ENCODE peak calls at places on chromosomes 5 and 9, in ten cellular contexts. R is cardiac muscle cell, G is Karpas-422, P is DND-41, F is astrocyte of the spinal cord, D is esophagus squamous epithelium, I is pancreas, V is neuronal stem cell, B is GM23338, S is astrocyte. L is an unnamed sample.

GRCh38 chr9:125486109-125486508 is 220.9 kb downstream of the MAPKAP1 start:
- DNase-seq in R (no peak), G (no peak), P (no peak), F (no peak), D (no peak), I (no peak), V (no peak), B (no peak), S (no peak), L (no peak)

GRCh38 chr9:138112090-138112748 is 234.6 kb downstream of the CACNA1B start:
- DNase-seq in R (no peak), G (no peak), P (no peak), F (no peak), D (no peak), I (no peak), V (no peak), B (no peak), S (no peak), L (no peak)

GRCh38 chr5:173853370-173854131 is 34.6 kb upstream of the CPEB4 start:
- DNase-seq in R (peak), G (peak), P (no peak), F (no peak), D (no peak), I (no peak), V (no peak), B (no peak), S (no peak), L (no peak)

GRCh38 chr5:180495292-180495691 is 1.1 kb downstream of the CNOT6 start:
- DNase-seq in R (no peak), G (peak), P (no peak), F (no peak), D (no peak), I (no peak), V (no peak), B (no peak), S (no peak), L (no peak)

GRCh38 chr5:173913686-173914321 is 25.7 kb downstream of the CPEB4 start:
- DNase-seq in R (no peak), G (no peak), P (no peak), F (no peak), D (no peak), I (no peak), V (no peak), B (no peak), S (no peak), L (no peak)

GRCh38 chr5:150542933-150543445 is 35.1 kb downstream of the NDST1 start:
- DNase-seq in R (no peak), G (no peak), P (no peak), F (no peak), D (no peak), I (no peak), V (no peak), B (no peak), S (no peak), L (no peak)

GRCh38 chr5:107671742-107672211 is 1.0 kb upstream of the EFNA5 start:
- DNase-seq in R (peak), G (no peak), P (peak), F (peak), D (no peak), I (no peak), V (peak), B (peak), S (peak), L (no peak)

GRCh38 chr5:124332273-124332672 is 414.2 kb downstream of the ZNF608 start:
- DNase-seq in R (no peak), G (no peak), P (no peak), F (no peak), D (no peak), I (no peak), V (no peak), B (no peak), S (no peak), L (no peak)

GRCh38 chr5:24923400-24923799 is 278.6 kb upstream of the CDH10 start:
- DNase-seq in R (no peak), G (no peak), P (no peak), F (no peak), D (no peak), I (no peak), V (no peak), B (peak), S (no peak), L (no peak)

GRCh38 chr5:121100931-121101330 is 636.8 kb downstream of the PRR16 start:
- DNase-seq in R (no peak), G (no peak), P (no peak), F (no peak), D (no peak), I (no peak), V (no peak), B (no peak), S (no peak), L (no peak)

GRCh38 chr5:20559845-20560244 is 571.8 kb upstream of the CDH18 start:
- DNase-seq in R (no peak), G (no peak), P (no peak), F (no peak), D (no peak), I (no peak), V (no peak), B (no peak), S (no peak), L (no peak)

GRCh38 chr5:39716532-39716971 is 291.8 kb upstream of the DAB2 start:
- DNase-seq in R (peak), G (peak), P (peak), F (peak), D (no peak), I (peak), V (peak), B (peak), S (peak), L (peak)

GRCh38 chr5:149455889-149456409 is 76.9 kb upstream of the IL17B start:
- DNase-seq in R (no peak), G (no peak), P (no peak), F (peak), D (no peak), I (no peak), V (no peak), B (no peak), S (peak), L (no peak)

GRCh38 chr9:114035845-114036785 is 42.0 kb downstream of the AMBP start:
- DNase-seq in R (no peak), G (no peak), P (no peak), F (no peak), D (no peak), I (no peak), V (no peak), B (no peak), S (no peak), L (peak)

GRCh38 chr9:120655005-120655622 is 59.2 kb downstream of the MEGF9 start:
- DNase-seq in R (no peak), G (no peak), P (no peak), F (peak), D (no peak), I (no peak), V (no peak), B (no peak), S (peak), L (no peak)

GRCh38 chr9:91151014-91151740 is 210.5 kb downstream of the AUH start:
- DNase-seq in R (no peak), G (no peak), P (peak), F (peak), D (no peak), I (no peak), V (no peak), B (no peak), S (peak), L (no peak)

GRCh38 chr5:135356522-135357318 is 42.3 kb downstream of the MACROH2A1 start:
- DNase-seq in R (peak), G (no peak), P (no peak), F (peak), D (no peak), I (no peak), V (no peak), B (no peak), S (peak), L (peak)

GRCh38 chr9:105405514-105406131 is 42.2 kb upstream of the FSD1L start:
- DNase-seq in R (no peak), G (no peak), P (peak), F (peak), D (no peak), I (no peak), V (no peak), B (no peak), S (peak), L (no peak)

DNA sequence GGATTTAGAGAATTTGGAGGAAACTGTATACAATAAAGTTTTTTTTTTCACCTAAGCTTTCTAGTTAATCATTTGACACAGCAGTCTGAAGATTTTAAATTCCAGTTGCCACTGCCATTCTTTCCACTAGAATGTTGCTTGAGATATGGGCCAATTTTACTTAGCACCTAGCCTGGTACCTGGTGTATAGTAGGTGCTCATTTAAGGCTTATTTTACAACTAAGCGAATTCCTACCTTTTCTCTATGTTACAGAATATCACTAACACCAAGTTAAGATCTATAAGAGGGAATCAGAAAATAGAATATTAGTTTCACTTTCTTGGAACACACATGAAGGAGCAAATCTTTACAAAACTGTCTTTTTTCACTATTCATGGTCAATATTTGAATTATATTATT is 3.2 kb upstream of the DDX4 start:
- DNase-seq in R (no peak), G (no peak), P (no peak), F (no peak), D (no peak), I (no peak), V (no peak), B (no peak), S (no peak), L (no peak)
- H3K4me3 ChIP-seq in R (no peak), G (no peak), P (no peak), F (no peak), D (no peak), I (no peak), V (no peak), B (no peak), S (no peak), L (no peak)

DNA sequence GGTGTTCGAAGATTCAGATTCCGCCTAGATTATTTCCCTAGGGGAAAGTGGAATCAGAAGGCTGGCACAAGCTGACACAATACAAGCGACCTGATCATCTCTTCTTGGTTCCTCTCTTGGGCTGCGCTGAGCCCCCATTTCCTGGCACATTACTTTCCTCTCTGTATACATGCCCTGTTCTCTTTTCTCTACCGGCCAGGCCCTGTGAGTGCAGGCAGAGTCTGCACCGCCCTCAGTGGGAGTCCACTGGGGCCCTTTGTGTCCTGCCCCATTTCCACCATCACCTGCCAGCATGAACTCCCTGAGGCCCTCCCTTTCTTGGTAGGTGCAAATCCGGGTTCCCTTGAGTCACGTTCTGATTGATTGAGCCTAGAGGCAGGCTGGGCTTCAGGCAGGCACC is 287.9 kb downstream of the MSX2 start:
- DNase-seq in R (no peak), G (no peak), P (no peak), F (no peak), D (no peak), I (no peak), V (no peak), B (no peak), S (no peak), L (no peak)
- H3K4me3 ChIP-seq in R (no peak), G (no peak), P (no peak), F (no peak), D (no peak), I (no peak), V (no peak), B (no peak), S (no peak), L (no peak)

DNA sequence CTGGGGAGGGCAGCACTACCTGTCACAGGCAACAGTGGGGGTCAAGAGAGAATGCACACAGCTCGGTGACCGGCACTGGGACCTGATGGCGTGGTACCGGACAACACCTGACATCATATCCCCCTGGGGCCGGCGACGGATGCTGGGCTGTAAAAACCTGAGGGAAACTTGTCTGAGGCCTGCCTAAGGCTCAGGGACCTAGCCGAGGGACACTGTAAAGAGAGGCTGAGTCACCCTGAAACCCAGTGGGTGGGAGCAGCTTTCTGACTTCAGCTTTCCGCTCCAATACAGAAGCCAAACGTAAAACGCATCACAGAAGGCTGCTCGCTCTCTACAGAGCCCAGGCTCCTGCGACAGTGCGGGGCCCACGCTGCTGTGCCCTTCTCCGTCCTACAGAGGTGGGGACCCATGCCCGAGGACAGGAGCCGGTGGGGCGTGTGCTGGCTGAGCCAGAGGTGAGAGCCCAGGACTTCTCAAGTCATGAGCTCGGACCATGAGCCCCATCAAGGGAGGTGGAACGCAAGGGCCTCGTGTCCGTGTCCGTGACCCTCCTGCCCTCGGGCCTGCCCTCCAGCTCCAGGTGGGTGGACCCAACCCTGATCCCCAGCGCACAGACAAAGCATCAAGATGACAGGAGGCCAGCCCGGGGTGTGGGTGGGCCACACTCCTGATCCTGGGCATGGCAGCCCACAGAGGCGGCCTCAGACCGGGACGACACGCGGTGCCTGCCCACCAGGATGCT is 5.3 kb downstream of the RALGDS start:
- DNase-seq in R (no peak), G (peak), P (no peak), F (peak), D (no peak), I (peak), V (no peak), B (no peak), S (peak), L (no peak)
- H3K4me3 ChIP-seq in R (no peak), G (peak), P (no peak), F (no peak), D (no peak), I (no peak), V (no peak), B (no peak), S (no peak), L (no peak)

DNA sequence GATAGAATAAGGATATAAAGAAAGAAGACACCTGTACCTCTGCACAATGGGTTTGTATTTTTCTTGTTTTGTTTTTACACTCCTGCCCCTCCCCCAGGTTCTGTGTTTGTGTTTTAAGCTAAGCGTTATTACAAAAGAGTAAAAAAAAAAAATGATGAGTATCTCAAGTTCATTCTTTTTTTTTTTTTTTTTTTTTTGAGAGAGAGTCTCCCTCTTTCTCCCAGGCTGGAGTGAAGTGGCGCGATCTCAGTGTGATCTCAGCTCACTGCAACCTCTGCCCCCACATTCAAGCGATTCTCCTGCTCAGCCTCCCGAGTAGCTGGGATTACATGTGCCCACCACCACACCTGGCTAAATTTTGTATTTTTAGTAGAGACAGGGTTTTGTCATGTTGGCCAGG is 29.4 kb upstream of the RAI14 start:
- DNase-seq in R (no peak), G (no peak), P (no peak), F (no peak), D (no peak), I (no peak), V (no peak), B (no peak), S (no peak), L (no peak)
- H3K4me3 ChIP-seq in R (no peak), G (no peak), P (no peak), F (no peak), D (no peak), I (no peak), V (no peak), B (no peak), S (no peak), L (no peak)